ENCODE peak calls at places on chromosomes 13 and 19, in five cellular contexts. L is AG20443, B is NCI-H446, M is suprapubic skin, X is PC-3. I is an unnamed sample.

GRCh38 chr19:15180451-15181390 is 20.1 kb downstream of the NOTCH3 start:
- DNase-seq in B (no peak), L (no peak), X (no peak), M (no peak), I (no peak)

GRCh38 chr19:17061691-17062090 is 13.6 kb downstream of the HAUS8 start:
- DNase-seq in B (no peak), X (no peak), L (no peak), M (no peak), I (no peak)

GRCh38 chr13:98500963-98501421 is 75.9 kb downstream of the STK24 start:
- DNase-seq in X (no peak), B (no peak), L (no peak), M (peak; percentile 40), I (no peak)

GRCh38 chr13:63088226-63088625 is 1672.6 kb upstream of the PCDH20 start:
- DNase-seq in M (no peak), B (no peak), L (no peak), X (no peak), I (no peak)

GRCh38 chr13:48221301-48222190 is 11.5 kb upstream of the ITM2B start:
- DNase-seq in M (no peak), X (no peak), L (no peak), B (no peak), I (no peak)

GRCh38 chr13:30844548-30845296 is 61.3 kb upstream of the MEDAG start:
- DNase-seq in M (no peak), X (no peak), B (no peak), L (no peak), I (no peak)

GRCh38 chr19:29533578-29534544 is 8.1 kb downstream of the VSTM2B start:
- DNase-seq in M (peak; percentile 29), X (no peak), B (no peak), L (no peak), I (no peak)

GRCh38 chr13:27423333-27423732 is 1.1 kb upstream of the GTF3A start:
- DNase-seq in X (no peak), B (no peak), M (no peak), L (no peak), I (no peak)

GRCh38 chr13:49667773-49668172 is 23.5 kb downstream of the EBPL start:
- DNase-seq in L (peak; percentile 63), X (peak; percentile 54), B (no peak), M (no peak), I (no peak)

GRCh38 chr13:38630780-38631179 is 56.1 kb upstream of the FREM2 start:
- DNase-seq in M (no peak), X (no peak), L (peak; percentile 11), B (peak; percentile 4), I (no peak)

GRCh38 chr13:30463820-30464495 is 1.8 kb downstream of the HMGB1 start:
- DNase-seq in L (peak; percentile 44), B (no peak), X (peak; percentile 51), M (no peak), I (peak; percentile 40)

GRCh38 chr13:42279080-42279479 is 7.1 kb downstream of the AKAP11 start:
- DNase-seq in X (no peak), M (no peak), B (no peak), L (no peak), I (no peak)

GRCh38 chr13:79745141-79745540 is 264.2 kb downstream of the NDFIP2 start:
- DNase-seq in B (no peak), X (no peak), L (no peak), M (no peak), I (no peak)

I was measured in hepatic stellate cell.